ENCODE peak calls at places on chromosomes 3 and 15, in ten cellular contexts. One of them, this sample, is unnamed. For H3K27me3, the result is how much of the 10 kb centered on the place peaks cover.

GRCh38 chr15:82968066-82968465 is 15.5 kb upstream of the HOMER2 start:
- DNase-seq in BJ: no peak
- DNase-seq in esophagus squamous epithelium: no peak
- DNase-seq in body of pancreas: no peak
- DNase-seq in MM.1S: no peak
- DNase-seq in mammary epithelial cell: peak
- DNase-seq in endodermal cell: no peak
- DNase-seq in right atrium auricular region: no peak
- DNase-seq in WERI-Rb-1: no peak
- DNase-seq in psoas muscle: no peak
- DNase-seq in this sample: no peak

GRCh38 chr3:76044601-76045600 is 259.6 kb upstream of the ZNF717 start:
- DNase-seq in BJ: no peak
- DNase-seq in esophagus squamous epithelium: no peak
- DNase-seq in body of pancreas: peak
- DNase-seq in MM.1S: peak
- DNase-seq in mammary epithelial cell: no peak
- DNase-seq in endodermal cell: peak
- DNase-seq in right atrium auricular region: no peak
- DNase-seq in WERI-Rb-1: peak
- DNase-seq in psoas muscle: no peak
- DNase-seq in this sample: no peak

GRCh38 chr3:129278970-129279906 is 568 bp downstream of the HMCES start:
- DNase-seq in BJ: no peak
- DNase-seq in esophagus squamous epithelium: no peak
- DNase-seq in body of pancreas: peak
- DNase-seq in MM.1S: peak
- DNase-seq in mammary epithelial cell: peak
- DNase-seq in endodermal cell: peak
- DNase-seq in right atrium auricular region: peak
- DNase-seq in WERI-Rb-1: peak
- DNase-seq in psoas muscle: peak
- DNase-seq in this sample: peak

GRCh38 chr3:139774570-139775302 is 97.0 kb upstream of the NMNAT3 start:
- DNase-seq in BJ: peak
- DNase-seq in esophagus squamous epithelium: no peak
- DNase-seq in body of pancreas: peak
- DNase-seq in MM.1S: no peak
- DNase-seq in mammary epithelial cell: no peak
- DNase-seq in endodermal cell: peak
- DNase-seq in right atrium auricular region: no peak
- DNase-seq in WERI-Rb-1: no peak
- DNase-seq in psoas muscle: peak
- DNase-seq in this sample: peak

GRCh38 chr3:28349397-28350000 is 875 bp upstream of the AZI2 start:
- DNase-seq in BJ: no peak
- DNase-seq in esophagus squamous epithelium: no peak
- DNase-seq in body of pancreas: no peak
- DNase-seq in MM.1S: no peak
- DNase-seq in mammary epithelial cell: no peak
- DNase-seq in endodermal cell: no peak
- DNase-seq in right atrium auricular region: no peak
- DNase-seq in WERI-Rb-1: no peak
- DNase-seq in psoas muscle: no peak
- DNase-seq in this sample: peak

GRCh38 chr3:71087109-71088018 is 496.2 kb downstream of the FOXP1 start:
- DNase-seq in BJ: no peak
- DNase-seq in esophagus squamous epithelium: no peak
- DNase-seq in body of pancreas: no peak
- DNase-seq in MM.1S: peak
- DNase-seq in mammary epithelial cell: peak
- DNase-seq in endodermal cell: no peak
- DNase-seq in right atrium auricular region: no peak
- DNase-seq in WERI-Rb-1: no peak
- DNase-seq in psoas muscle: no peak
- DNase-seq in this sample: no peak

GRCh38 chr3:155560135-155560534 is 184.7 kb downstream of the PLCH1 start:
- DNase-seq in BJ: no peak
- DNase-seq in esophagus squamous epithelium: no peak
- DNase-seq in body of pancreas: no peak
- DNase-seq in MM.1S: no peak
- DNase-seq in mammary epithelial cell: no peak
- DNase-seq in endodermal cell: no peak
- DNase-seq in right atrium auricular region: no peak
- DNase-seq in WERI-Rb-1: no peak
- DNase-seq in psoas muscle: no peak
- DNase-seq in this sample: no peak

GRCh38 chr15:27237319-27237939 is 266.4 kb downstream of the GABRG3 start:
- DNase-seq in BJ: no peak
- DNase-seq in esophagus squamous epithelium: no peak
- DNase-seq in body of pancreas: no peak
- DNase-seq in MM.1S: no peak
- DNase-seq in mammary epithelial cell: no peak
- DNase-seq in endodermal cell: no peak
- DNase-seq in right atrium auricular region: no peak
- DNase-seq in WERI-Rb-1: peak
- DNase-seq in psoas muscle: no peak
- DNase-seq in this sample: no peak

GRCh38 chr3:30156586-30157498 is 449.6 kb upstream of the TGFBR2 start:
- DNase-seq in BJ: no peak
- DNase-seq in esophagus squamous epithelium: no peak
- DNase-seq in body of pancreas: no peak
- DNase-seq in MM.1S: no peak
- DNase-seq in mammary epithelial cell: peak
- DNase-seq in endodermal cell: no peak
- DNase-seq in right atrium auricular region: no peak
- DNase-seq in WERI-Rb-1: no peak
- DNase-seq in psoas muscle: no peak
- DNase-seq in this sample: no peak

GRCh38 chr15:47586653-47587224 is 130.6 kb upstream of the SEMA6D start:
- DNase-seq in BJ: no peak
- DNase-seq in esophagus squamous epithelium: no peak
- DNase-seq in body of pancreas: no peak
- DNase-seq in MM.1S: no peak
- DNase-seq in mammary epithelial cell: no peak
- DNase-seq in endodermal cell: no peak
- DNase-seq in right atrium auricular region: no peak
- DNase-seq in WERI-Rb-1: no peak
- DNase-seq in psoas muscle: peak
- DNase-seq in this sample: no peak

GRCh38 chr3:126389112-126389791 is 5.5 kb upstream of the CFAP100 start:
- DNase-seq in BJ: peak
- DNase-seq in esophagus squamous epithelium: peak
- DNase-seq in body of pancreas: peak
- DNase-seq in MM.1S: peak
- DNase-seq in mammary epithelial cell: peak
- DNase-seq in endodermal cell: peak
- DNase-seq in right atrium auricular region: peak
- DNase-seq in WERI-Rb-1: peak
- DNase-seq in psoas muscle: peak
- DNase-seq in this sample: no peak

GRCh38 chr3:16151109-16151508 is 23.4 kb upstream of the GALNT15 start:
- DNase-seq in BJ: peak
- DNase-seq in esophagus squamous epithelium: no peak
- DNase-seq in body of pancreas: peak
- DNase-seq in MM.1S: peak
- DNase-seq in mammary epithelial cell: peak
- DNase-seq in endodermal cell: no peak
- DNase-seq in right atrium auricular region: peak
- DNase-seq in WERI-Rb-1: no peak
- DNase-seq in psoas muscle: peak
- DNase-seq in this sample: no peak

DNA sequence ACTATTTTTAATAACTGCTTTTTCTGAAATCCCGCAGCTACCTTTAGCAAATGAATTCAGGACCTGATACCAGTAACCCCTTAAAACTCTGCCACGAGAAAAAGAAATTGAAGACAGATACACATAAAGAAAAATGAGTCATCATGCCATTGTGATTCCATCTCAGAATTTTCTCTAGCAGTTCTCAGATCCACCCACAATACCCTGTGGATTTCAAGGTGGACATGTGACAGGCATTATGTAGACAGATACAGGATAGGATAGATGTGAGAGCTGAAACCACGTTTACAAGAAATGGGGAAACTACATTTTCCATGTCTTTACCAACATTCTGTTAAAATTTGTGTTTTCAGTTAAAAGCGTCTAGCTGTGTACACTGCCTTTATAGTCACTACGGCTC is 291.9 kb upstream of the NR2F2 start:
- DNase-seq in BJ: no peak
- DNase-seq in esophagus squamous epithelium: no peak
- DNase-seq in body of pancreas: no peak
- DNase-seq in MM.1S: no peak
- DNase-seq in mammary epithelial cell: no peak
- DNase-seq in endodermal cell: no peak
- DNase-seq in right atrium auricular region: no peak
- DNase-seq in WERI-Rb-1: no peak
- DNase-seq in psoas muscle: no peak
- DNase-seq in this sample: no peak
- H3K4me3 ChIP-seq in BJ: no peak
- H3K4me3 ChIP-seq in esophagus squamous epithelium: no peak
- H3K4me3 ChIP-seq in body of pancreas: no peak
- H3K4me3 ChIP-seq in MM.1S: no peak
- H3K4me3 ChIP-seq in mammary epithelial cell: no peak
- H3K4me3 ChIP-seq in endodermal cell: no peak
- H3K4me3 ChIP-seq in right atrium auricular region: no peak
- H3K4me3 ChIP-seq in WERI-Rb-1: no peak
- H3K4me3 ChIP-seq in psoas muscle: no peak
- H3K4me3 ChIP-seq in this sample: no peak

GRCh38 chr3:161371441-161372320 is at the start of gene SPTSSB:
- DNase-seq in BJ: no peak
- DNase-seq in esophagus squamous epithelium: no peak
- DNase-seq in body of pancreas: peak
- DNase-seq in MM.1S: peak
- DNase-seq in mammary epithelial cell: peak
- DNase-seq in endodermal cell: peak
- DNase-seq in right atrium auricular region: no peak
- DNase-seq in WERI-Rb-1: peak
- DNase-seq in psoas muscle: peak
- DNase-seq in this sample: peak
- TF ChIP-seq CTCF in BJ: peak
- TF ChIP-seq CTCF in esophagus squamous epithelium: no peak
- TF ChIP-seq CTCF in body of pancreas: no peak
- TF ChIP-seq CTCF in MM.1S: peak
- TF ChIP-seq CTCF in mammary epithelial cell: no peak
- TF ChIP-seq CTCF in endodermal cell: peak
- TF ChIP-seq CTCF in right atrium auricular region: no peak
- TF ChIP-seq CTCF in WERI-Rb-1: peak
- TF ChIP-seq CTCF in psoas muscle: no peak
- TF ChIP-seq CTCF in this sample: peak

GRCh38 chr15:79495716-79496115 is 63.6 kb downstream of the MINAR1 start:
- DNase-seq in BJ: no peak
- DNase-seq in esophagus squamous epithelium: no peak
- DNase-seq in body of pancreas: no peak
- DNase-seq in MM.1S: no peak
- DNase-seq in mammary epithelial cell: no peak
- DNase-seq in endodermal cell: no peak
- DNase-seq in right atrium auricular region: no peak
- DNase-seq in WERI-Rb-1: no peak
- DNase-seq in psoas muscle: no peak
- DNase-seq in this sample: no peak
- H3K27me3 ChIP-seq in BJ: under half
- H3K27me3 ChIP-seq in esophagus squamous epithelium: under half
- H3K27me3 ChIP-seq in body of pancreas: under half
- H3K27me3 ChIP-seq in MM.1S: under half
- H3K27me3 ChIP-seq in mammary epithelial cell: under half
- H3K27me3 ChIP-seq in endodermal cell: under half
- H3K27me3 ChIP-seq in right atrium auricular region: under half
- H3K27me3 ChIP-seq in WERI-Rb-1: under half
- H3K27me3 ChIP-seq in psoas muscle: under half
- H3K27me3 ChIP-seq in this sample: under half

GRCh38 chr3:178345944-178346343 is 190.3 kb upstream of the KCNMB2 start:
- DNase-seq in BJ: no peak
- DNase-seq in esophagus squamous epithelium: no peak
- DNase-seq in body of pancreas: no peak
- DNase-seq in MM.1S: no peak
- DNase-seq in mammary epithelial cell: no peak
- DNase-seq in endodermal cell: no peak
- DNase-seq in right atrium auricular region: no peak
- DNase-seq in WERI-Rb-1: no peak
- DNase-seq in psoas muscle: no peak
- DNase-seq in this sample: no peak

GRCh38 chr3:178352300-178353021 is 183.8 kb upstream of the KCNMB2 start:
- DNase-seq in BJ: peak
- DNase-seq in esophagus squamous epithelium: no peak
- DNase-seq in body of pancreas: no peak
- DNase-seq in MM.1S: no peak
- DNase-seq in mammary epithelial cell: peak
- DNase-seq in endodermal cell: no peak
- DNase-seq in right atrium auricular region: no peak
- DNase-seq in WERI-Rb-1: no peak
- DNase-seq in psoas muscle: no peak
- DNase-seq in this sample: peak

GRCh38 chr3:178353292-178353814 is 182.9 kb upstream of the KCNMB2 start:
- DNase-seq in BJ: no peak
- DNase-seq in esophagus squamous epithelium: no peak
- DNase-seq in body of pancreas: no peak
- DNase-seq in MM.1S: no peak
- DNase-seq in mammary epithelial cell: no peak
- DNase-seq in endodermal cell: no peak
- DNase-seq in right atrium auricular region: no peak
- DNase-seq in WERI-Rb-1: no peak
- DNase-seq in psoas muscle: no peak
- DNase-seq in this sample: no peak

DNA sequence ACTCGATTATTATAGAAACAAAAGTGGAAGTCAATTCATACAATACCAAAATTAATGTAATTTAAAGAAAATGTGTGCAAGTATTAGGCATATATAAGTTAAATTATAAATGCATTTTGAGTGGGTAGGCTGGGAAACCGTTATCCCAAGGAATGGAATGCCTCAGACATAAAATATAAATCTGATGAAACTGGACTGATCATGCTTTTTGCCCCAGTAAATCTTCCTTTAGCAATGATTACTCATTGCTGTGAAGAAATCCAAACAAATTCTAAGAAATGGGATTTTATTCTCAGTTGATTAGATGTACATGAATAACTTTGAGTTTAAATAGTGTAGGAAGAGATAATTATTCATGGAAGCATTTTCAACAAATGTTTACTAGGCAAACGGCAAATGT is 185.5 kb upstream of the KCNMB2 start:
- DNase-seq in BJ: no peak
- DNase-seq in esophagus squamous epithelium: no peak
- DNase-seq in body of pancreas: no peak
- DNase-seq in MM.1S: no peak
- DNase-seq in mammary epithelial cell: no peak
- DNase-seq in endodermal cell: no peak
- DNase-seq in right atrium auricular region: no peak
- DNase-seq in WERI-Rb-1: no peak
- DNase-seq in psoas muscle: no peak
- DNase-seq in this sample: no peak
- H3K4me3 ChIP-seq in BJ: no peak
- H3K4me3 ChIP-seq in esophagus squamous epithelium: no peak
- H3K4me3 ChIP-seq in body of pancreas: no peak
- H3K4me3 ChIP-seq in MM.1S: no peak
- H3K4me3 ChIP-seq in mammary epithelial cell: no peak
- H3K4me3 ChIP-seq in endodermal cell: no peak
- H3K4me3 ChIP-seq in right atrium auricular region: no peak
- H3K4me3 ChIP-seq in WERI-Rb-1: no peak
- H3K4me3 ChIP-seq in psoas muscle: no peak
- H3K4me3 ChIP-seq in this sample: no peak

This sample was measured in kidney epithelial cell.